ENCODE peak calls at places on chromosomes 1 and 21, in five cellular contexts. One of them, this sample, is unnamed.

GRCh38 chr1:153348511-153349362 is at the start of gene PGLYRP4:
- DNase-seq in endodermal cell: peak; percentile 71
- DNase-seq in breast epithelium: no peak
- DNase-seq in AG04450: no peak
- DNase-seq in iPS DF 6.9: peak; percentile 5
- DNase-seq in this sample: no peak

GRCh38 chr1:3018576-3018975 is 2.7 kb upstream of the ACTRT2 start:
- DNase-seq in endodermal cell: no peak
- DNase-seq in iPS DF 6.9: no peak
- DNase-seq in AG04450: no peak
- DNase-seq in breast epithelium: peak; percentile 33
- DNase-seq in this sample: no peak

GRCh38 chr1:107389410-107390075 is 248.7 kb downstream of the NTNG1 start:
- DNase-seq in AG04450: no peak
- DNase-seq in breast epithelium: no peak
- DNase-seq in iPS DF 6.9: no peak
- DNase-seq in endodermal cell: no peak
- DNase-seq in this sample: no peak

GRCh38 chr1:4160181-4160580 is 260.1 kb upstream of the C1orf174 start:
- DNase-seq in iPS DF 6.9: no peak
- DNase-seq in AG04450: no peak
- DNase-seq in endodermal cell: no peak
- DNase-seq in breast epithelium: no peak
- DNase-seq in this sample: no peak

GRCh38 chr1:24923485-24924113 is 6.5 kb downstream of the RUNX3 start:
- DNase-seq in iPS DF 6.9: no peak
- DNase-seq in endodermal cell: no peak
- DNase-seq in AG04450: no peak
- DNase-seq in breast epithelium: no peak
- DNase-seq in this sample: no peak

GRCh38 chr1:94863919-94864318 is 43.8 kb downstream of the SLC44A3 start:
- DNase-seq in breast epithelium: no peak
- DNase-seq in iPS DF 6.9: no peak
- DNase-seq in AG04450: peak; percentile 46
- DNase-seq in endodermal cell: no peak
- DNase-seq in this sample: peak; percentile 80

GRCh38 chr1:44103270-44104131 is 15.1 kb upstream of the KLF17 start:
- DNase-seq in AG04450: no peak
- DNase-seq in breast epithelium: no peak
- DNase-seq in iPS DF 6.9: no peak
- DNase-seq in endodermal cell: peak; percentile 91
- DNase-seq in this sample: no peak

GRCh38 chr1:64980745-64981601 is 14.6 kb upstream of the JAK1 start:
- DNase-seq in iPS DF 6.9: no peak
- DNase-seq in endodermal cell: no peak
- DNase-seq in AG04450: no peak
- DNase-seq in breast epithelium: no peak
- DNase-seq in this sample: no peak

GRCh38 chr1:37721565-37721964 is 29.2 kb downstream of the CDCA8 start:
- DNase-seq in AG04450: no peak
- DNase-seq in endodermal cell: peak; percentile 65
- DNase-seq in breast epithelium: no peak
- DNase-seq in iPS DF 6.9: no peak
- DNase-seq in this sample: no peak

GRCh38 chr1:201061049-201061448 is 37.5 kb upstream of the KIF21B start:
- DNase-seq in endodermal cell: no peak
- DNase-seq in iPS DF 6.9: no peak
- DNase-seq in AG04450: no peak
- DNase-seq in breast epithelium: no peak
- DNase-seq in this sample: no peak

GRCh38 chr1:114156538-114157274 is 3.0 kb upstream of the SYT6 start:
- DNase-seq in endodermal cell: peak; percentile 69
- DNase-seq in AG04450: no peak
- DNase-seq in iPS DF 6.9: no peak
- DNase-seq in breast epithelium: no peak
- DNase-seq in this sample: no peak

GRCh38 chr21:16079830-16080229 is 350.0 kb downstream of the USP25 start:
- DNase-seq in endodermal cell: no peak
- DNase-seq in iPS DF 6.9: no peak
- DNase-seq in AG04450: no peak
- DNase-seq in breast epithelium: no peak
- DNase-seq in this sample: no peak

GRCh38 chr1:231420959-231421615 is 1.0 kb downstream of the EGLN1 start:
- DNase-seq in endodermal cell: peak; percentile 84
- DNase-seq in iPS DF 6.9: no peak
- DNase-seq in breast epithelium: no peak
- DNase-seq in AG04450: no peak
- DNase-seq in this sample: peak; percentile 15

GRCh38 chr1:67639336-67639735 is 45.7 kb upstream of the GADD45A start:
- DNase-seq in iPS DF 6.9: no peak
- DNase-seq in endodermal cell: no peak
- DNase-seq in breast epithelium: no peak
- DNase-seq in AG04450: no peak
- DNase-seq in this sample: no peak

GRCh38 chr1:110896090-110896489 is 23.1 kb downstream of the CD53 start:
- DNase-seq in breast epithelium: no peak
- DNase-seq in AG04450: no peak
- DNase-seq in iPS DF 6.9: no peak
- DNase-seq in endodermal cell: no peak
- DNase-seq in this sample: no peak

GRCh38 chr1:224058303-224058702 is 55.6 kb upstream of the FBXO28 start:
- DNase-seq in breast epithelium: no peak
- DNase-seq in iPS DF 6.9: no peak
- DNase-seq in AG04450: no peak
- DNase-seq in endodermal cell: no peak
- DNase-seq in this sample: peak; percentile 79

GRCh38 chr1:183757061-183757460 is 47.9 kb upstream of the RGL1 start:
- DNase-seq in endodermal cell: no peak
- DNase-seq in iPS DF 6.9: no peak
- DNase-seq in breast epithelium: no peak
- DNase-seq in AG04450: peak; percentile 42
- DNase-seq in this sample: peak; percentile 24

GRCh38 chr1:204705493-204705811 is 19.9 kb upstream of the LRRN2 start:
- DNase-seq in endodermal cell: no peak
- DNase-seq in breast epithelium: no peak
- DNase-seq in AG04450: no peak
- DNase-seq in iPS DF 6.9: no peak
- DNase-seq in this sample: no peak

GRCh38 chr1:212234431-212235298 is 50.5 kb upstream of the PPP2R5A start:
- DNase-seq in breast epithelium: no peak
- DNase-seq in iPS DF 6.9: no peak
- DNase-seq in endodermal cell: no peak
- DNase-seq in AG04450: peak; percentile 81
- DNase-seq in this sample: peak; percentile 90

GRCh38 chr1:241551759-241552638 is 19.8 kb downstream of the KMO start:
- DNase-seq in AG04450: no peak
- DNase-seq in iPS DF 6.9: no peak
- DNase-seq in breast epithelium: no peak
- DNase-seq in endodermal cell: no peak
- DNase-seq in this sample: no peak

GRCh38 chr21:45054927-45055612 is 19.3 kb upstream of the ADARB1 start:
- DNase-seq in endodermal cell: no peak
- DNase-seq in iPS DF 6.9: no peak
- DNase-seq in AG04450: no peak
- DNase-seq in breast epithelium: peak; percentile 53
- DNase-seq in this sample: no peak

GRCh38 chr1:180953791-180954721 is 41.4 kb downstream of the KIAA1614 start:
- DNase-seq in breast epithelium: no peak
- DNase-seq in AG04450: peak; percentile 8
- DNase-seq in endodermal cell: no peak
- DNase-seq in iPS DF 6.9: no peak
- DNase-seq in this sample: peak; percentile 21

GRCh38 chr1:12173631-12174121 is 6.9 kb downstream of the TNFRSF1B start:
- DNase-seq in AG04450: no peak
- DNase-seq in iPS DF 6.9: no peak
- DNase-seq in endodermal cell: no peak
- DNase-seq in breast epithelium: no peak
- DNase-seq in this sample: no peak

GRCh38 chr1:198117267-198117666 is 39.5 kb upstream of the NEK7 start:
- DNase-seq in iPS DF 6.9: no peak
- DNase-seq in endodermal cell: no peak
- DNase-seq in breast epithelium: no peak
- DNase-seq in AG04450: no peak
- DNase-seq in this sample: no peak

GRCh38 chr1:90763930-90764329 is 46.8 kb upstream of the BARHL2 start:
- DNase-seq in breast epithelium: no peak
- DNase-seq in AG04450: no peak
- DNase-seq in iPS DF 6.9: no peak
- DNase-seq in endodermal cell: no peak
- DNase-seq in this sample: no peak

DNA sequence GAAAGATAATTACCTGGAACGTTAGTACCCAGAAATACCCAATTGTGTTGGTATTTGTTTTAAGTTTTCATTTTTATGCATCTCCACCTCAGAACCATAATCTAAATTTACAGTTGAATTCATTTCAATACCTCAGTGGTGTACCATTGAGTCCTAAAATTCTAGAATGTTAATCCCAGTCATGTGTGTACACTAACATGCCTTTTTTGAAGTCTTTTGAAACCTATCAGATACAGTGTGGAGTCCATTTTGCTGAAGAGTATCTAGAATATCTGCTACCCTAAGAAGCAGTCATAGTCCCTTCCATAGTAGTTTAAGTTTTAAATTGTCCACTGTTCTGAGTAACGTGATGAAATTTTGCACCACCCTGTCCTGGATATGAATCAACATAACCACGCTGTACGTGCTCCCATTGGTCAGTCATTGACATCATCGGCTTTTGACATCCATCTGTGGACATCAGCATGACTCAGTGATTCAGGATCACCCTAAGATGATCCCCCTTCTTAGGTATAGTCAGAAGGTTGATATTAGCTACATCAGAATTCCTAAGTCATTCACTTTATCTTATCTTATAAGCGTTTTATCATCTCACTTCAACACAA is 7.5 kb upstream of the ASH1L start:
- DNase-seq in AG04450: no peak
- DNase-seq in iPS DF 6.9: no peak
- DNase-seq in breast epithelium: no peak
- DNase-seq in endodermal cell: peak; percentile 19
- DNase-seq in this sample: no peak
- H3K27ac ChIP-seq in AG04450: no peak overlapping the region
- H3K27ac ChIP-seq in iPS DF 6.9: no peak overlapping the region
- H3K27ac ChIP-seq in breast epithelium: no peak overlapping the region
- H3K27ac ChIP-seq in endodermal cell: no peak overlapping the region
- H3K27ac ChIP-seq in this sample: no peak overlapping the region

DNA sequence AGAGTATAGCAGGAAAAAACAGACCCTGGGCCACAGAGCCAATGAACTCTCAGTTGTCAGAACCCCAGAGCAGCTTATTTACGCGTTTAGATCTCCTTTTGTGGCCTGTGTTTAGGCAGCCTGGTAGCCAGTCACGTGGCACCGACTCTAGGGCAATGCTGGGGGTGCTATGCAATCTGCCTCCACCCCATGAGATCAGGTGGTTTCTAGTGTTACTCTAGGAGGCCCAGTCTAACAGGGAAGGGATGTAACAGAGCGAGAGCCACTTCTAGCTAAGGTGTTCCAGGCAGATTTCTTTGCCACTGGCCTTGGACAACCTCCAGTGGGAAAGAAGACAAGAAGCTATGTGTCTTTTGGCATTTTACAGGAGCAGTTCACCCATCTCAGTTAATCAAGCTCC is 12.0 kb upstream of the A3GALT2 start:
- DNase-seq in AG04450: no peak
- DNase-seq in endodermal cell: no peak
- DNase-seq in breast epithelium: no peak
- DNase-seq in iPS DF 6.9: no peak
- DNase-seq in this sample: no peak
- H3K27ac ChIP-seq in AG04450: peak overlapping the region; percentile 39
- H3K27ac ChIP-seq in endodermal cell: no peak overlapping the region
- H3K27ac ChIP-seq in breast epithelium: peak overlapping the region; percentile 88
- H3K27ac ChIP-seq in iPS DF 6.9: no peak overlapping the region
- H3K27ac ChIP-seq in this sample: peak overlapping the region; percentile 70

GRCh38 chr1:160622885-160623633 is 23.8 kb downstream of the SLAMF1 start:
- DNase-seq in iPS DF 6.9: no peak
- DNase-seq in breast epithelium: no peak
- DNase-seq in AG04450: no peak
- DNase-seq in endodermal cell: no peak
- DNase-seq in this sample: no peak

GRCh38 chr1:160625321-160625720 is 21.5 kb downstream of the SLAMF1 start:
- DNase-seq in endodermal cell: no peak
- DNase-seq in AG04450: no peak
- DNase-seq in iPS DF 6.9: no peak
- DNase-seq in breast epithelium: no peak
- DNase-seq in this sample: no peak

GRCh38 chr1:160624464-160624863 is 22.4 kb downstream of the SLAMF1 start:
- DNase-seq in AG04450: no peak
- DNase-seq in iPS DF 6.9: no peak
- DNase-seq in breast epithelium: no peak
- DNase-seq in endodermal cell: no peak
- DNase-seq in this sample: no peak

GRCh38 chr1:160621633-160622413 is 25.0 kb downstream of the SLAMF1 start:
- DNase-seq in breast epithelium: no peak
- DNase-seq in endodermal cell: no peak
- DNase-seq in iPS DF 6.9: no peak
- DNase-seq in AG04450: no peak
- DNase-seq in this sample: no peak

GRCh38 chr1:160623860-160624259 is 23.0 kb downstream of the SLAMF1 start:
- DNase-seq in endodermal cell: no peak
- DNase-seq in AG04450: no peak
- DNase-seq in iPS DF 6.9: no peak
- DNase-seq in breast epithelium: no peak
- DNase-seq in this sample: no peak
- H3K27ac ChIP-seq in endodermal cell: no peak overlapping the region
- H3K27ac ChIP-seq in AG04450: no peak overlapping the region
- H3K27ac ChIP-seq in iPS DF 6.9: no peak overlapping the region
- H3K27ac ChIP-seq in breast epithelium: no peak overlapping the region
- H3K27ac ChIP-seq in this sample: no peak overlapping the region

GRCh38 chr1:162905174-162905573 is 44.2 kb upstream of the CCDC190 start:
- DNase-seq in breast epithelium: no peak
- DNase-seq in endodermal cell: no peak
- DNase-seq in AG04450: no peak
- DNase-seq in iPS DF 6.9: no peak
- DNase-seq in this sample: no peak

GRCh38 chr1:162904023-162904422 is 43.0 kb upstream of the CCDC190 start:
- DNase-seq in endodermal cell: no peak
- DNase-seq in iPS DF 6.9: no peak
- DNase-seq in breast epithelium: no peak
- DNase-seq in AG04450: no peak
- DNase-seq in this sample: no peak

GRCh38 chr1:162906485-162906884 is 45.5 kb upstream of the CCDC190 start:
- DNase-seq in breast epithelium: no peak
- DNase-seq in iPS DF 6.9: no peak
- DNase-seq in AG04450: no peak
- DNase-seq in endodermal cell: no peak
- DNase-seq in this sample: no peak

GRCh38 chr1:162904579-162904978 is 43.6 kb upstream of the CCDC190 start:
- DNase-seq in breast epithelium: no peak
- DNase-seq in endodermal cell: no peak
- DNase-seq in AG04450: no peak
- DNase-seq in iPS DF 6.9: no peak
- DNase-seq in this sample: no peak

DNA sequence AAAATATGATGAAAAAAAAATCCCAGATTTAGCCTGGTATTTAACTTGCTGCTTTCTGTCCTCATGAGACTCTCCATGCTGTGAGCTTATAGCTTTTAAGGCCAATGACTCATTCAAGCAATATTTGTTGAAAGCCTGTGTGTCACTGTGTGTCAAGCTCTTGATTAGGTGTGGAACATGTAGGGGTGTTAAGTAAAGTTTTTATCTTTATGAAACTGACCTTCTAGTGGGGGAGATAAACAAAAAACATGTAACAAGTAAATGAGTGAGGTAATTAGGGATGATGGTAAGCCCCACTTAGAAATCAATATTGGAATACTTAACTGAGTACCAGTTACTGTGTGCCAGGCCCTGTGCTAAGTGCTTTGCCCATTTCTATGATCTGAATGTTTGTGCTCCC is 44.8 kb upstream of the CCDC190 start:
- DNase-seq in breast epithelium: no peak
- DNase-seq in endodermal cell: no peak
- DNase-seq in iPS DF 6.9: no peak
- DNase-seq in AG04450: no peak
- DNase-seq in this sample: peak; percentile 76
- H3K27ac ChIP-seq in breast epithelium: no peak overlapping the region
- H3K27ac ChIP-seq in endodermal cell: no peak overlapping the region
- H3K27ac ChIP-seq in iPS DF 6.9: no peak overlapping the region
- H3K27ac ChIP-seq in AG04450: no peak overlapping the region
- H3K27ac ChIP-seq in this sample: no peak overlapping the region